ENCODE peak calls at places on chromosome 21, in eight cellular contexts. O is A549, H is IMR-90, A is GM12891, N is transverse colon, M is heart left ventricle, F is endothelial cell of umbilical vein, Z is HCT116. D is an unnamed sample.
A peak's percentile ranks its signal among the peaks of the same experiment; 100 is the strongest.

GRCh38 chr21:45948576-45949141 is 32.9 kb upstream of the COL6A1 start:
- DNase-seq in O (no peak), H (no peak), A (no peak), N (no peak), M (no peak), F (no peak), Z (no peak), D (no peak)

GRCh38 chr21:31476551-31477120 is 132.6 kb upstream of the TIAM1 start:
- DNase-seq in O (peak; percentile 4), H (no peak), A (no peak), N (no peak), M (no peak), F (no peak), Z (no peak), D (no peak)

GRCh38 chr21:35749904-35750303 is 310.4 kb downstream of the SETD4 start:
- DNase-seq in O (no peak), H (no peak), A (no peak), N (no peak), M (no peak), F (no peak), Z (no peak), D (no peak)

GRCh38 chr21:42833859-42834729 is 45.2 kb downstream of the WDR4 start:
- DNase-seq in O (no peak), H (no peak), A (no peak), N (no peak), M (peak; percentile 12), F (no peak), Z (no peak), D (no peak)

GRCh38 chr21:46557469-46557868 is 47.4 kb downstream of the S100B start:
- DNase-seq in O (no peak), H (no peak), A (no peak), N (no peak), M (no peak), F (no peak), Z (no peak), D (no peak)

GRCh38 chr21:15014220-15014619 is 50.6 kb downstream of the NRIP1 start:
- DNase-seq in O (no peak), H (peak; percentile 41), A (no peak), N (no peak), M (no peak), F (no peak), Z (no peak), D (no peak)

GRCh38 chr21:14979264-14979663 is 85.5 kb downstream of the NRIP1 start:
- DNase-seq in O (no peak), H (no peak), A (no peak), N (no peak), M (no peak), F (no peak), Z (no peak), D (no peak)

GRCh38 chr21:45102391-45102932 is 28.1 kb downstream of the ADARB1 start:
- DNase-seq in O (peak; percentile 37), H (no peak), A (no peak), N (peak; percentile 35), M (no peak), F (peak; percentile 71), Z (peak; percentile 26), D (peak; percentile 77)

GRCh38 chr21:28745131-28746055 is 247.3 kb downstream of the LTN1 start:
- DNase-seq in O (peak; percentile 10), H (peak; percentile 94), A (peak; percentile 28), N (peak; percentile 78), M (peak; percentile 80), F (peak; percentile 85), Z (peak; percentile 64), D (peak; percentile 50)

GRCh38 chr21:18759751-18760161 is 356.2 kb upstream of the TMPRSS15 start:
- DNase-seq in O (no peak), H (no peak), A (no peak), N (no peak), M (no peak), F (no peak), Z (no peak), D (no peak)

GRCh38 chr21:42513151-42513984 is at the start of gene SLC37A1:
- DNase-seq in O (no peak), H (no peak), A (peak; percentile 50), N (no peak), M (no peak), F (no peak), Z (no peak), D (no peak)

GRCh38 chr21:38921511-38922215 is 115.9 kb downstream of the ETS2 start:
- DNase-seq in O (no peak), H (no peak), A (no peak), N (peak; percentile 40), M (no peak), F (no peak), Z (no peak), D (no peak)

DNA sequence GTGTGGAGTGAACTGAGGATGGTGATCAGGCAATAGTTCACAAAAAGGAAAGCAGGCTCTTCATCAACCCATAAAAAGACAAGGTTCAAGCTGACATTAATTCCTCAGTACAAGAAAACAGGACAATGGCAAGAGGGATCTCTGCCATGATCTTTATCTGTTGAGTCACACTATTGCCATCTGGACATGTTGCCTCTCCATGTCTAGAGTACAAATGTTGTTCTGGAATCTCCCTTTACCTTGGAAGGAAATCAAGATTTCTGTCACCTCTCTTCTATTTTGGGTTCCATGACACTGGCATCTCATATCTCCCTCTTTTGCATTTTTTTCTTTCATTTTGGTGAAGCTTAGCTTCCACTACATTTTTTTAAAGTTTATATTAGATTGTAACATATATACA is 329.1 kb downstream of the USP25 start:
- DNase-seq in O (no peak), H (no peak), A (no peak), N (no peak), M (no peak), F (no peak), Z (no peak), D (no peak)
- TF ChIP-seq POLR2A in O (no peak), H (no peak), A (no peak), N (no peak), M (no peak), F (no peak), Z (no peak), D (no peak)

GRCh38 chr21:33332143-33332542 is 7.4 kb downstream of the IFNAR1 start:
- DNase-seq in O (no peak), H (no peak), A (no peak), N (no peak), M (no peak), F (no peak), Z (no peak), D (no peak)
- TF ChIP-seq POLR2A in O (no peak), H (no peak), A (no peak), N (no peak), M (no peak), F (no peak), Z (no peak), D (no peak)

GRCh38 chr21:33909756-33910155 is 5.8 kb downstream of the ATP5PO start:
- DNase-seq in O (no peak), H (no peak), A (no peak), N (no peak), M (no peak), F (no peak), Z (no peak), D (no peak)

GRCh38 chr21:33916200-33916567 is 580 bp upstream of the ATP5PO start:
- DNase-seq in O (no peak), H (no peak), A (no peak), N (no peak), M (no peak), F (no peak), Z (no peak), D (no peak)

GRCh38 chr21:33917421-33917820 is 1.8 kb upstream of the ATP5PO start:
- DNase-seq in O (no peak), H (no peak), A (no peak), N (no peak), M (no peak), F (no peak), Z (no peak), D (no peak)

GRCh38 chr21:33914188-33914587 is 1.4 kb downstream of the ATP5PO start:
- DNase-seq in O (no peak), H (no peak), A (no peak), N (no peak), M (no peak), F (no peak), Z (no peak), D (no peak)

DNA sequence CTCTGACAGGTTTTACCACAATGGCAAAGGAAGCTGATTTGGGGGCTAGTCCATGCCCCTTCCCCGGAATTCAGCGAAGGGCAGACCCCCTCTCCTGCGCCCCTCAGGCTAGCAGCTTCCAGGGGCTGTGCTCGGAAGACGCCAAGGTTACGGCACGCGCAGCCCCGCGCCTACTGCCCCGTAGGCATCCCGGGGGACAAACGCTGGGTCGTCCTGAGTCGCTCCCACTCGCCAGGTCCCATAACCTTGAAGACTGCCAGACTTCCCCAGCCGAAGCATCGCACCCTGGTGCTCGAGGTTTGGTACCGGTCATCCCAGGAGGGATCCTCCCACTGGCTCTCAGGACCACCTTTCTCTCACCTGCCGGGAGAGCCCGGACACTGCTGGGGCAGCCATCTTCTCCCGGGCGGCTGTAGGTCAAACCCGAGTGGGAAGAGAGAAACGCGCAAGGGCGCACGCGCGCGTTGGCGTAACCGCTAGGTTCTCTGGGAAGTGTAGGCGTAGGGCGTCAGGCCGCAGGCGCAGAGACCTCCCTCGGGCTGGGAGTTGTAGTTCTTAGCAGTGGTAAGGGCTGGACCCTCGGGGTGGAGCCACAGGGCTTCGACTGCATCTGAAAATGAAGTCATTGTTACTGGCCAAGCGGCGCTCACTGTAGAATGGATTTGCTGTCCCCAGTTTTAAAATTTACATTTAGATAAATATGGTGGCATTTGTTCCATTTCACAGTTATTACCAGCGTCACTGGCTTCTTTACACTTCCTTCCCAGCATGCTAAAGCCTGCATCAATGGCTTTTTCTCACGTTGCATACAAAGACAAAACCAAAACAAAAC is at the start of gene ATP5PO:
- DNase-seq in O (peak; percentile 78), H (peak; percentile 98), A (peak; percentile 78), N (peak; percentile 98), M (peak; percentile 98), F (peak; percentile 99), Z (peak; percentile 94), D (peak; percentile 94)
- TF ChIP-seq POLR2A in O (peak; percentile 88), H (peak; percentile 86), A (peak; percentile 96), N (peak; percentile 94), M (peak; percentile 92), F (peak; percentile 93), Z (peak; percentile 80), D (peak; percentile 95)

GRCh38 chr21:36989699-36990507 is 16.6 kb upstream of the RIPPLY3 start:
- DNase-seq in O (peak; percentile 87), H (peak; percentile 90), A (peak; percentile 92), N (peak; percentile 95), M (peak; percentile 96), F (peak; percentile 90), Z (peak; percentile 81), D (peak; percentile 99)
- TF ChIP-seq POLR2A in O (peak; percentile 50), H (no peak), A (peak; percentile 51), N (peak; percentile 36), M (peak; percentile 65), F (peak; percentile 73), Z (peak; percentile 30), D (peak; percentile 79)

D was measured in H54.